ENCODE peak calls at places on chromosome 4, in four cellular contexts. B is transverse colon, I is ovary, O is sigmoid colon. S is an unnamed sample.

GRCh38 chr4:5863461-5864113 is 29.3 kb downstream of the CRMP1 start:
- DNase-seq in I (no peak), O (no peak), B (no peak), S (no peak)

GRCh38 chr4:59597536-59598232 is 1602.4 kb upstream of the ADGRL3 start:
- DNase-seq in B (no peak), I (no peak), O (no peak), S (no peak)

GRCh38 chr4:139550724-139551429 is 5.1 kb downstream of the SETD7 start:
- DNase-seq in O (peak; percentile 70), B (no peak), I (peak; percentile 63), S (peak; percentile 89)

GRCh38 chr4:175373031-175373430 is 439.0 kb downstream of the GPM6A start:
- DNase-seq in O (no peak), I (no peak), B (no peak), S (no peak)

GRCh38 chr4:96521046-96521536 is 681.2 kb downstream of the PDHA2 start:
- DNase-seq in I (no peak), O (no peak), B (no peak), S (no peak)

GRCh38 chr4:3682236-3683076 is 83.7 kb upstream of the ADRA2C start:
- DNase-seq in B (no peak), I (no peak), O (peak; percentile 41), S (no peak)

GRCh38 chr4:73446336-73446938 is 10.4 kb downstream of the AFP start:
- DNase-seq in I (no peak), O (no peak), B (no peak), S (no peak)

GRCh38 chr4:114028071-114028470 is 48.6 kb upstream of the ARSJ start:
- DNase-seq in B (no peak), I (no peak), O (no peak), S (no peak)

GRCh38 chr4:40550900-40551546 is 78.6 kb downstream of the RBM47 start:
- DNase-seq in O (no peak), I (no peak), B (peak; percentile 34), S (no peak)

GRCh38 chr4:149997881-149998421 is 80.3 kb upstream of the DCLK2 start:
- DNase-seq in O (no peak), I (no peak), B (peak; percentile 27), S (no peak)

GRCh38 chr4:122819708-122820449 is 6.8 kb upstream of the FGF2 start:
- DNase-seq in I (no peak), B (no peak), O (no peak), S (no peak)

GRCh38 chr4:22434895-22435294 is 81.0 kb downstream of the ADGRA3 start:
- DNase-seq in I (no peak), B (peak; percentile 30), O (no peak), S (no peak)

GRCh38 chr4:184028571-184028996 is 123.5 kb downstream of the STOX2 start:
- DNase-seq in I (no peak), O (no peak), B (no peak), S (no peak)
- H3K4me3 ChIP-seq in I (no peak overlapping the region), O (peak overlapping the region; percentile 33), B (no peak overlapping the region), S (peak overlapping the region; percentile 30)

GRCh38 chr4:1756079-1756478 is 34.8 kb downstream of the TACC3 start:
- DNase-seq in O (no peak), I (no peak), B (no peak), S (no peak)

GRCh38 chr4:1756893-1757779 is 35.8 kb downstream of the TACC3 start:
- DNase-seq in O (no peak), B (no peak), I (no peak), S (no peak)

GRCh38 chr4:1754336-1754735 is 33.0 kb downstream of the TACC3 start:
- DNase-seq in B (no peak), O (no peak), I (no peak), S (no peak)

GRCh38 chr4:1753692-1754311 is 32.5 kb downstream of the TACC3 start:
- DNase-seq in I (no peak), O (no peak), B (no peak), S (no peak)

GRCh38 chr4:1755297-1755696 is 34.0 kb downstream of the TACC3 start:
- DNase-seq in B (no peak), O (no peak), I (no peak), S (no peak)
- H3K4me1 ChIP-seq in B (peaks cover 7% of the 10 kb centered on the region), O (no peaks in the 10 kb centered on the region), I (no peaks in the 10 kb centered on the region), S (peaks cover 15% of the 10 kb centered on the region)

GRCh38 chr4:10024303-10024702 is 3.0 kb upstream of the SLC2A9 start:
- DNase-seq in I (no peak), B (no peak), O (peak; percentile 70), S (no peak)
- TF ChIP-seq EP300 in I (no peak), B (no peak), O (no peak), S (no peak)

GRCh38 chr4:54184581-54184980 is 44.5 kb upstream of the PDGFRA start:
- DNase-seq in O (no peak), B (no peak), I (no peak), S (no peak)
- H3K4me3 ChIP-seq in O (no peak overlapping the region), B (no peak overlapping the region), I (no peak overlapping the region), S (no peak overlapping the region)

GRCh38 chr4:82785248-82786003 is 13.2 kb downstream of the SCD5 start:
- DNase-seq in O (no peak), B (no peak), I (no peak), S (no peak)

GRCh38 chr4:82780398-82781231 is 18.0 kb downstream of the SCD5 start:
- DNase-seq in B (peak; percentile 72), O (peak; percentile 87), I (peak; percentile 94), S (no peak)

GRCh38 chr4:82786004-82786400 is 12.6 kb downstream of the SCD5 start:
- DNase-seq in O (no peak), B (no peak), I (no peak), S (no peak)

GRCh38 chr4:82784615-82785247 is 13.9 kb downstream of the SCD5 start:
- DNase-seq in I (no peak), O (no peak), B (no peak), S (peak; percentile 74)

GRCh38 chr4:82782626-82783025 is 16.0 kb downstream of the SCD5 start:
- DNase-seq in O (no peak), I (no peak), B (no peak), S (no peak)
- H3K4me1 ChIP-seq in O (peaks cover 30% of the 10 kb centered on the region), I (peaks cover 23% of the 10 kb centered on the region), B (peaks cover 17% of the 10 kb centered on the region), S (peaks cover 53% of the 10 kb centered on the region)

DNA sequence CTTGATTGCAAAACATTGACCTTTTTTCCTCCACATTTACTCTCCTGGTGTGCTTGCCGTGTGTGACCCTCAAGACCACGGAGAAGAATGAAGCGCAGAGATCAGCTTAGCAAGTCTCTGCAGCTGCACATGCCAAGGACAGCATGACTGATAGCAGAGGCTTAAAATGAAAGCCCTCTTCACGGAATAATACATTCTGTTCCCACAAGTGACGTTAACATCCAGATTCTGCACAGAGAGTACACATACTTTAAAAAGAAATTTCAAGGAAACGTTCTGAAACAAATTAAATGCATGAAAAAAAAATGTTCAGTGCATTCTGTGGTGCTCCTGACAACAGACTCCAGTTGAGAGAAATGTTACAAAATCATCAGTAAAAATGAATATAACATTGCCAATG is 60.9 kb downstream of the SLC7A11 start:
- DNase-seq in O (no peak), B (no peak), I (peak; percentile 59), S (no peak)
- TF ChIP-seq EP300 in O (peak; percentile 65), B (peak; percentile 86), I (peak; percentile 91), S (peak; percentile 93)

DNA sequence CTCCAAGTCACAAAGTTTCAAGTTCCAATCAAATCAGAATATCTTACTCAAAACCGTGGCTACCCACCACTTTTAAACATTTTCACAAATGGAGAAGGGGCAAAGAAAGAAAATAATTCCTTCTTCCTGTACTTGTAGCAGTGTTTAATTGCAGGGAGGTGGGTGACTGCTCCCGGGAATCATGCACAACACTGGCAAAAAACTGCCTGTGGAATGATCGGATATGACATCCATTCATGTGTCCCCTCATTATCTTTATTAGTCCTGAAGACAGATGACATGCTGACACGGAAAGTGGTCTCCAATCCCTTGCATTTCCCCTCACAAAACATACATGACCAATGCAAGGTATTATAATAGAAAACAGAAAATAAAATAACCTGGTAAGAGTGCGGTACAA is 2.0 kb downstream of the TSPAN5 start:
- DNase-seq in O (no peak), I (no peak), B (no peak), S (no peak)
- H3K4me3 ChIP-seq in O (peak overlapping the region; percentile 82), I (peak overlapping the region; percentile 84), B (no peak overlapping the region), S (peak overlapping the region; percentile 3)

DNA sequence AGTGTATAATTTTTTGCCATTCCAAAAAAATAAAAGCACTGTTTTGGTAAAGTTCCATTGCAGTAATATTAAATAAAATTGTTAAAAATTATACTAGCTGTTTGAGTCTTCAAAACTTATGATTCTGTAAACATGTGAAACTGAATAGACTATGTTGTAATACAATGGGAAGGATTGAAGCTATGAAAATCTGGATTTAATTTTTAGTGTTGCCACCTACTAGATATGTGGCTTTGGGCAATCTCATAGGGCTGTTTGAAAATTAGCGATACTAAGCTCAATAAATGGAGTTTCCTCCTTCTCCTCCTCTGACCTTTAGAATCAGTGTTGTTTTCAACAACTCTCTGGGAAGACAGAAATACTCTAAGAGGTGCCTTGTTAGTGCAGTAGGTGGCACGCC is 4.5 kb downstream of the PGRMC2 start:
- DNase-seq in I (no peak), B (no peak), O (no peak), S (no peak)
- H3K4me1 ChIP-seq in I (no peaks in the 10 kb centered on the region), B (peaks cover 12% of the 10 kb centered on the region), O (peaks cover 18% of the 10 kb centered on the region), S (peaks cover 41% of the 10 kb centered on the region)

S was measured in esophagus muscularis mucosa.